ENCODE peak calls at places on chromosome 12, in nine cellular contexts. X is lower lobe of right lung, P is body of pancreas, D is cardiac fibroblast, Z is fibroblast of mammary gland, J is lower leg skin, L is AG10803, G is suprapubic skin, I is fibroblast of pulmonary artery. E is an unnamed sample.
A peak's percentile ranks its signal among the peaks of the same experiment; 100 is the strongest.

GRCh38 chr12:113535100-113535499 is 63.4 kb upstream of the LHX5 start:
- DNase-seq in J (no peak), I (no peak), P (no peak), G (no peak), X (no peak), L (no peak), Z (no peak), D (no peak), E (no peak)

GRCh38 chr12:113298861-113299545 is 35.9 kb downstream of the SLC8B1 start:
- DNase-seq in P (no peak), L (peak; percentile 47), D (peak; percentile 23), Z (no peak), J (peak; percentile 96), G (peak; percentile 88), X (no peak), I (no peak), E (no peak)

GRCh38 chr12:52189376-52190174 is 2.2 kb downstream of the KRT80 start:
- DNase-seq in P (no peak), X (no peak), D (peak; percentile 68), G (no peak), L (peak; percentile 83), J (no peak), Z (no peak), I (peak; percentile 60), E (peak; percentile 56)

GRCh38 chr12:130988261-130989175 is 34.8 kb downstream of the ADGRD1 start:
- DNase-seq in P (no peak), X (no peak), L (no peak), Z (no peak), I (no peak), J (peak; percentile 53), G (no peak), D (no peak), E (no peak)

GRCh38 chr12:27924350-27925140 is 48.0 kb downstream of the PTHLH start:
- DNase-seq in Z (peak; percentile 46), G (no peak), X (no peak), L (peak; percentile 30), I (no peak), D (peak; percentile 53), P (no peak), J (no peak), E (peak; percentile 15)

GRCh38 chr12:65540140-65540539 is 261.7 kb downstream of the MSRB3 start:
- DNase-seq in P (no peak), D (no peak), Z (no peak), I (peak; percentile 27), X (no peak), L (no peak), J (no peak), G (no peak), E (no peak)

GRCh38 chr12:132651444-132652100 is 33.0 kb downstream of the P2RX2 start:
- DNase-seq in G (no peak), D (no peak), L (no peak), P (no peak), J (no peak), I (no peak), Z (no peak), X (no peak), E (no peak)

GRCh38 chr12:22856120-22856699 is 231.2 kb downstream of the ETNK1 start:
- DNase-seq in X (no peak), L (peak; percentile 52), I (peak; percentile 62), G (no peak), J (no peak), P (no peak), D (peak; percentile 68), Z (peak; percentile 63), E (peak; percentile 66)

GRCh38 chr12:42539696-42540095 is 49.9 kb downstream of the PRICKLE1 start:
- DNase-seq in X (no peak), J (no peak), G (no peak), I (no peak), L (peak; percentile 13), Z (no peak), D (no peak), P (no peak), E (no peak)

GRCh38 chr12:109279525-109279924 is 29.6 kb downstream of the FOXN4 start:
- DNase-seq in D (no peak), G (no peak), L (no peak), Z (no peak), I (no peak), P (no peak), X (no peak), J (no peak), E (no peak)

GRCh38 chr12:67650528-67651379 is 2.2 kb downstream of the DYRK2 start:
- DNase-seq in D (no peak), I (no peak), J (no peak), G (no peak), P (peak; percentile 55), Z (no peak), X (no peak), L (no peak), E (no peak)

GRCh38 chr12:111309584-111309983 is 59.3 kb downstream of the PHETA1 start:
- DNase-seq in Z (no peak), I (no peak), X (no peak), G (no peak), P (no peak), J (no peak), D (no peak), L (no peak), E (no peak)

GRCh38 chr12:27572486-27573255 is 48.7 kb downstream of the PPFIBP1 start:
- DNase-seq in J (no peak), Z (peak; percentile 79), X (no peak), L (peak; percentile 64), D (peak; percentile 64), P (no peak), I (peak; percentile 51), G (no peak), E (peak; percentile 76)

GRCh38 chr12:79844693-79845092 is 90.2 kb downstream of the PPP1R12A start:
- DNase-seq in P (no peak), J (no peak), D (peak; percentile 71), I (peak; percentile 77), G (no peak), Z (peak; percentile 60), X (no peak), L (peak; percentile 67), E (peak; percentile 49)

GRCh38 chr12:101127521-101128219 is 82.4 kb downstream of the SLC5A8 start:
- DNase-seq in L (peak; percentile 73), P (no peak), G (no peak), D (peak; percentile 7), J (no peak), X (no peak), Z (peak; percentile 14), I (peak; percentile 1), E (peak; percentile 33)

GRCh38 chr12:27607611-27608010 is 83.6 kb downstream of the PPFIBP1 start:
- DNase-seq in Z (no peak), I (no peak), X (no peak), D (no peak), P (no peak), L (peak; percentile 12), G (no peak), J (no peak), E (no peak)

GRCh38 chr12:47808049-47808448 is 11.7 kb downstream of the HDAC7 start:
- DNase-seq in D (peak; percentile 69), J (no peak), G (peak; percentile 78), Z (peak; percentile 53), X (peak; percentile 72), P (no peak), L (no peak), I (peak; percentile 62), E (peak; percentile 71)
- H3K4me3 ChIP-seq in D (no peak overlapping the region), J (no peak overlapping the region), G (peak overlapping the region; percentile 6), Z (no peak overlapping the region), X (peak overlapping the region; percentile 24), P (no peak overlapping the region), L (no peak overlapping the region), I (no peak overlapping the region), E (no peak overlapping the region)

DNA sequence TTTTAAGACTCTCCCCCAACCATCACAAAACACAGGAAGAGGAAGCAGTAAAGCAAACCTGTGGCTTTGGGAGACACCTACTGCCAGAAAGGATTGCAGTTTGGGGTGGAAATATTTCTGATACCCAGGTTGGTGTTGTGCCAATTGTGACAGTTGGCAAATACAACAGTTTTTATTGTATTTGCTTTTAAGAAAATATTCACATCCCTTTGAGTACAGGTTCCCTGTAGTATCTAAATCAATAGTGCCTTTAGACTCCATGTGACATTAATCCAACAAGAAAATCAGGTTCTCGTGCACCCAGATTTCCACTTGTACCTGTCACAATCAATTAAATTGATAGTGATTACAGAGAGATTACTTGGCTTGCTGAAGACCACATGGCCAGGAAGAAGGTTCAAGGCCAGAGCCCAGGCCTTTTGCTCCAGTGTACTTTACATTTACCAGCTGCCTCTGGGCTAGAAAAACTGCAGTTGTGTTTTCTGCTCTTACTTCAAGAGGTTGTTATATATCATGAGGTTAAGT is 361.2 kb downstream of the ATP23 start:
- DNase-seq in X (no peak), D (no peak), I (no peak), Z (no peak), L (no peak), G (no peak), P (peak; percentile 24), J (no peak), E (no peak)
- TF ChIP-seq CTCF in X (no peak), D (no peak), I (no peak), Z (no peak), L (no peak), G (no peak), P (no peak), J (no peak), E (peak; percentile 11)

DNA sequence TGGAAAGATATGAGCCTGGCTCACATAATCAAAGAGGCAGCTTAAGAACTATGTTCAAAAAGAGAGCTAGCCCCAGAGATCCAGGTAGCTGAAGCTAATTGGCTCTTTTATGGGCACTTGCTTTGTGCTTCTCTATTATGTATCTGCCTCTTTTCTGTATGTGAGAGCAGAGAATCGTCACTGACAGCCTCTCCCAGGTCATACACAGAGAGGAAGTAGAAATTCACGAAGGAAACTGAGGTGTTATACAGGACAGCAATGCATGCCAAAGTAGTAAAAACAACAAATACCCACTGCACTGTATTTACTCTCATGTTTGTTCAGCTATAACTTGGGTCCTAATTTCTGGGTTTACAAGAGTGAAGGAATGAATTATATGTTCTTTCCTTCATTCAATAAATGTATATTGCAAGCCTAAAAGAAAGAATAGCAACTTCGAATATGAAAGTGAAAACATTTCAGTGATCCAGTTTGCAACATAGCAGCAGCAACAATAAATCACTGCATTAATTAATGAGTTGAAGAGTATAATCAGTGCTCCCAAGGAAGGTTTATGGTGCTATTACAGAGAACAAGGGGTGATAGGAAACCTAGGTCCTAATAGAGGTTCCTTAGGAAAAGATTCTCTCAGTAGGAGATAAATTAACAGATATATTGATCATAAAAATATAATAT is 47.1 kb upstream of the ATXN7L3B start:
- DNase-seq in I (no peak), J (no peak), D (no peak), L (no peak), P (no peak), Z (no peak), X (no peak), G (no peak), E (no peak)
- H3K4me3 ChIP-seq in I (no peak overlapping the region), J (no peak overlapping the region), D (no peak overlapping the region), L (no peak overlapping the region), P (no peak overlapping the region), Z (no peak overlapping the region), X (no peak overlapping the region), G (no peak overlapping the region), E (no peak overlapping the region)

DNA sequence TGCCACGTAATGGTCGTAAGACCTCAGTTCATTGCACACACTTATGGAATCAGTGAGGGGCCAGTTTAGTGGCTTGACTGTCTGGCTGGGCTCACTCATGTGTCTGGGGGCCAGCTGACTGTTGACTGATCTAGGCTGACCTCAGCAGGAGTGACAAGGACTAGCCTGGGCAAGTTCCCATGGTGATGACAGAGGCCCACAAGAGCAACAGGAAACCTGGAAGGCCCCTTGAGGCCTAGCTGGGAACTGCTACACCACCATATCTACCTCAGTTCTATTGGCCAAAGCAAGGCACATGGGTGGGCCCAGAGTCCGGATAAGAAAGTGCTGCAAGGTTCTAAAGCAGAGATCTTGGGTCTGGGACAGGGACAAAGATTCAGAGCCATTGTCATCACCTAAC is 21.3 kb upstream of the RFLNA start:
- DNase-seq in J (no peak), D (peak; percentile 68), G (no peak), P (no peak), I (peak; percentile 53), Z (peak; percentile 64), L (peak; percentile 48), X (no peak), E (peak; percentile 47)
- TF ChIP-seq CTCF in J (no peak), D (peak; percentile 48), G (no peak), P (no peak), I (peak; percentile 28), Z (peak; percentile 36), L (peak; percentile 24), X (peak; percentile 19), E (peak; percentile 47)